ENCODE peak calls at places on chromosomes 16 and 17, in five cellular contexts. P is adrenal gland, N is heart right ventricle, B is uterus, A is aorta. T is an unnamed sample.

GRCh38 chr16:68564367-68564985 is 25.4 kb downstream of the ZFP90 start:
- DNase-seq in A (no peak), B (no peak), P (no peak), N (no peak), T (no peak)

GRCh38 chr17:49401971-49402491 is 12.7 kb downstream of the PHB1 start:
- DNase-seq in P (no peak), B (no peak), N (no peak), A (no peak), T (no peak)

GRCh38 chr16:86824751-86825310 is 246.5 kb downstream of the FOXL1 start:
- DNase-seq in B (no peak), P (no peak), N (no peak), A (no peak), T (no peak)

GRCh38 chr16:1288813-1289479 is 20.5 kb upstream of the UBE2I start:
- DNase-seq in N (no peak), A (no peak), P (no peak), B (no peak), T (no peak)

GRCh38 chr16:75265911-75266701 is 14.7 kb upstream of the BCAR1 start:
- DNase-seq in N (peak; percentile 72), A (peak; percentile 76), B (peak; percentile 84), P (peak; percentile 86), T (peak; percentile 94)

GRCh38 chr16:69833357-69833781 is 71.2 kb downstream of the WWP2 start:
- DNase-seq in N (no peak), B (no peak), P (no peak), A (no peak), T (no peak)

GRCh38 chr17:75240394-75241142 is 20.8 kb downstream of the GGA3 start:
- DNase-seq in P (peak; percentile 81), B (no peak), N (no peak), A (no peak), T (peak; percentile 69)

GRCh38 chr17:57997085-57997809 is 9.2 kb upstream of the VEZF1 start:
- DNase-seq in B (no peak), P (no peak), N (no peak), A (no peak), T (no peak)

GRCh38 chr17:70084476-70084875 is 9.5 kb downstream of the KCNJ16 start:
- DNase-seq in P (no peak), B (no peak), A (no peak), N (no peak), T (no peak)

GRCh38 chr17:31597646-31598387 is 206.3 kb downstream of the RAB11FIP4 start:
- DNase-seq in P (peak; percentile 37), A (no peak), N (no peak), B (no peak), T (no peak)

GRCh38 chr17:35749560-35750412 is 3.3 kb downstream of the GAS2L2 start:
- DNase-seq in P (no peak), A (no peak), N (no peak), B (no peak), T (no peak)

GRCh38 chr17:73902416-73903181 is 258.4 kb upstream of the SDK2 start:
- DNase-seq in B (no peak), P (no peak), N (no peak), A (peak; percentile 57), T (no peak)

GRCh38 chr17:16938496-16939270 is 33.2 kb downstream of the TNFRSF13B start:
- DNase-seq in A (peak; percentile 21), N (no peak), B (no peak), P (no peak), T (no peak)

GRCh38 chr17:14214271-14214670 is 22.4 kb downstream of the CDRT15 start:
- DNase-seq in A (no peak), P (no peak), B (no peak), N (no peak), T (no peak)

GRCh38 chr16:85668676-85669424 is 19.9 kb downstream of the GINS2 start:
- DNase-seq in B (no peak), N (no peak), A (peak; percentile 26), P (no peak), T (no peak)
- H3K36me3 ChIP-seq in B (no peaks in the 10 kb centered on the region), N (peaks cover 99% of the 10 kb centered on the region), A (no peaks in the 10 kb centered on the region), P (peaks cover 90% of the 10 kb centered on the region), T (peaks cover 19% of the 10 kb centered on the region)

GRCh38 chr16:48347980-48348379 is 37.2 kb downstream of the SIAH1 start:
- DNase-seq in P (no peak), N (no peak), A (no peak), B (no peak), T (no peak)

GRCh38 chr16:48347191-48347860 is 37.9 kb downstream of the SIAH1 start:
- DNase-seq in P (no peak), B (no peak), A (no peak), N (no peak), T (no peak)

GRCh38 chr16:48353565-48354163 is 31.5 kb downstream of the SIAH1 start:
- DNase-seq in B (peak; percentile 41), P (peak; percentile 82), N (peak; percentile 61), A (peak; percentile 60), T (peak; percentile 75)

GRCh38 chr16:48352648-48353347 is 32.4 kb downstream of the SIAH1 start:
- DNase-seq in B (no peak), A (no peak), P (no peak), N (no peak), T (no peak)

DNA sequence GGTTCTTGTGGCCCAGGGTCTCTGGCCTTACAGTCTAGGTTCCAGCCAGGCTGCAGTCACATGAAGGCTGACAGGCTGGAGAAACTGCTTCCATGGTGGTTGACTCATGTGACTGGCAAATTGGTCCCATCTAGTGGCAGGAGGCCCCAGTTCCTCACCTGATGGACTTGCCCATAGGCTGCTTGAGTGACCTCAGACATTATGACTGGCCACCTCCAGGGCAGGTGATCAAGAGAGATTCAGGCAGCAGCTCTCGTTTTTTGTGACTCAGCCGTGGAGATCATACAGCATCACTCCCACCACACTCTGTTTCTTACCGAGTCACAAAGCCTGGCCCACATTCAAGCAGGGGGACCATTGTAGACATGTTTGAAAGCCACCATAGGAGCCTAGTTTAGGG is 34.5 kb downstream of the SIAH1 start:
- DNase-seq in A (no peak), N (no peak), B (no peak), P (no peak), T (no peak)
- H3K36me3 ChIP-seq in A (no peaks in the 10 kb centered on the region), N (peaks cover 80% of the 10 kb centered on the region), B (no peaks in the 10 kb centered on the region), P (peaks cover 48% of the 10 kb centered on the region), T (no peaks in the 10 kb centered on the region)

GRCh38 chr17:51152766-51153209 is 571 bp upstream of the NME1 start:
- DNase-seq in B (no peak), A (no peak), N (no peak), P (no peak), T (peak; percentile 32)

GRCh38 chr17:51153210-51154072 is at the start of gene NME1:
- DNase-seq in B (peak; percentile 96), P (peak; percentile 99), N (peak; percentile 98), A (peak; percentile 96), T (peak; percentile 98)

GRCh38 chr17:51150932-51151331 is 2.4 kb upstream of the NME1 start:
- DNase-seq in B (no peak), N (no peak), A (no peak), P (no peak), T (no peak)

GRCh38 chr17:51154176-51154575 is 817 bp downstream of the NME1 start:
- DNase-seq in A (no peak), N (no peak), P (no peak), B (no peak), T (peak; percentile 18)

GRCh38 chr17:51155416-51155815 is 2.1 kb downstream of the NME1 start:
- DNase-seq in B (no peak), P (no peak), N (no peak), A (no peak), T (no peak)
- H3K36me3 ChIP-seq in B (no peaks in the 10 kb centered on the region), P (peaks cover 5% of the 10 kb centered on the region), N (peaks cover 42% of the 10 kb centered on the region), A (no peaks in the 10 kb centered on the region), T (no peaks in the 10 kb centered on the region)

GRCh38 chr17:63704259-63704576 is 4.3 kb upstream of the LIMD2 start:
- DNase-seq in P (peak; percentile 34), B (no peak), A (no peak), N (no peak), T (no peak)

GRCh38 chr17:63706346-63707102 is 6.6 kb upstream of the LIMD2 start:
- DNase-seq in A (no peak), P (peak; percentile 46), B (no peak), N (no peak), T (no peak)

GRCh38 chr17:63705657-63706056 is 5.7 kb upstream of the LIMD2 start:
- DNase-seq in B (no peak), A (no peak), N (no peak), P (peak; percentile 33), T (no peak)

GRCh38 chr17:63703556-63704258 is 3.8 kb upstream of the LIMD2 start:
- DNase-seq in B (no peak), A (no peak), N (no peak), P (peak; percentile 43), T (no peak)

DNA sequence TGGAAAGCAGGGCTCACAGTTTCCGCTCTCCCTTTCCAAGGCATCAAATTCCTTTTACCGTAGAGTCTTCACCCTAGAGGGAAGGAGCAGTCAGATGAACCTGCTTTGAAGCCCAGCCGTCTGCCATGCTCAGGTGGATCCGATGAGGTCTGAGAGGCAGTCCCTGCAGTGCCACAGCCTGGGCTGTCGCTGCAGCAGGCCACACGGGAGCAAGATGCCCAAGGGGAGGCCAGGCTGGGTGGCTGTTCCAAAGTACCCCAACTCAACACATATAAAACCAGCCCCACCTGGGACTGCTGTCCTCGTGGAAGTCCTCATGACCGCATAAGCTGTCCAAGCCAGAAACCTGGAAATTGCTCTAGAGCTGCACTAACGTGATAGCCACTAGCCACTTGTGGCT is 4.9 kb upstream of the LIMD2 start:
- DNase-seq in P (peak; percentile 44), B (no peak), A (no peak), N (no peak), T (no peak)
- H3K36me3 ChIP-seq in P (peaks cover 45% of the 10 kb centered on the region), B (no peaks in the 10 kb centered on the region), A (no peaks in the 10 kb centered on the region), N (peaks cover 67% of the 10 kb centered on the region), T (no peaks in the 10 kb centered on the region)

DNA sequence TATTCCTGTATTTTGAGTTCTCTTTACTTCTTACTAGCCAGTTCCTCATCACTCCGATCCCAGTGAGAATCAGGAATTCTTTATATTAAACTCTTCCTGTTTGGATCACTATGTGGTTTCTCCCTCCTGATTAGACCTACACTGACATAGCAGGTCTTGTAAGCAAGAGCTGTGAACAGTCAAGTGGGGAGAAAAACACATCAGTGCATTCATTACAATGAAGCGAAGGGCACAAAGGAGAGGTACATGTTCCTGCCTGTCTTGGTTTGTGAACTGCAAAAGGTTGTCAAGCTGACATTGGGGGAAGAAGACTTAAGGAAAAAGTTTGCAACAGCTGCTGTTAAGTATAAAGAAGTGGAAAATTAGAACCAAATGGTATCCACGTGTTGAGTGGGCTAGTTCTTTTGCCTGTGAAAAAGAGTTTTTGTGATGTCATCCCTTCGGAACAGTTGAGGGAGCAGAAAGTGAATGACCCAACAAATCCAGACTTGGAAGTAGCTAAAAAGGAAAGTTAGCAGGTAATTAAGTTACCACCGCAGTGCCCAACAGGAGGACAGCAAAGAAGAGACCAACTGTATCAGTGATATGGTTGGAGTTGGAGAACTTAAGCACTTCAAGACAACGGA is 23.0 kb upstream of the TRIM25 start:
- DNase-seq in A (no peak), P (no peak), N (no peak), B (no peak), T (no peak)
- H3K36me3 ChIP-seq in A (peaks cover 5% of the 10 kb centered on the region), P (peaks cover 34% of the 10 kb centered on the region), N (peaks cover 71% of the 10 kb centered on the region), B (no peaks in the 10 kb centered on the region), T (peaks cover 3% of the 10 kb centered on the region)

DNA sequence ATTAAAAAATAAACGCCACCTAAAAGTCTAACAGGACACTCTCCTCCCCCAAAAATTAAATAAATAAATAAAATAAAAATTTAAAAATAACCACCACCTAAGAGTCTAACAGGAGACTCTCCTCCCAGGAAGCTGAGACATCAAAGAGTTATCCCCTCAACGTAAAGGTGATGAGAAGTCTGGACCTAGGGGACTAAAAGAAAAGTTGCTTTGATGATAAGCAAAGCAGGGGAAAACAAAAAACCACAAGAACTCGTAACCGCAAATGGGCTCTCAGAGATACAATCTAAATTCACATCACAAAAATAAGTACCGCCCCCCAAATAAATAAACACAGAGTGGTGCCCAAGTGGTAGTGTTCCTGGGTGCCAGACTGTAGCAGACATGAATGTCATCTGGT is 412.2 kb downstream of the ZFHX3 start:
- DNase-seq in N (no peak), P (no peak), A (no peak), B (no peak), T (no peak)
- H3K36me3 ChIP-seq in N (no peaks in the 10 kb centered on the region), P (no peaks in the 10 kb centered on the region), A (no peaks in the 10 kb centered on the region), B (no peaks in the 10 kb centered on the region), T (no peaks in the 10 kb centered on the region)